ENCODE peak calls at places on chromosomes 11 and 22, in nine cellular contexts. One of them, this sample, is unnamed.

GRCh38 chr11:44593194-44593593 is 27.7 kb downstream of the CD82 start:
- DNase-seq in HepG2: no peak
- DNase-seq in A549: no peak
- DNase-seq in HCT116: no peak
- DNase-seq in Panc1: no peak
- DNase-seq in HL-60: no peak
- DNase-seq in SK-N-SH: peak
- DNase-seq in K562: no peak
- DNase-seq in GM12878: no peak
- DNase-seq in this sample: no peak

GRCh38 chr22:37759281-37759680 is 48.5 kb upstream of the GCAT start:
- DNase-seq in HepG2: no peak
- DNase-seq in A549: no peak
- DNase-seq in HCT116: no peak
- DNase-seq in Panc1: no peak
- DNase-seq in HL-60: no peak
- DNase-seq in SK-N-SH: no peak
- DNase-seq in K562: no peak
- DNase-seq in GM12878: no peak
- DNase-seq in this sample: no peak

GRCh38 chr11:104968856-104969776 is 742 bp upstream of the CASP4 start:
- DNase-seq in HepG2: peak
- DNase-seq in A549: no peak
- DNase-seq in HCT116: no peak
- DNase-seq in Panc1: peak
- DNase-seq in HL-60: no peak
- DNase-seq in SK-N-SH: no peak
- DNase-seq in K562: no peak
- DNase-seq in GM12878: no peak
- DNase-seq in this sample: peak

GRCh38 chr11:24496728-24497396 is at the start of gene LUZP2:
- DNase-seq in HepG2: no peak
- DNase-seq in A549: no peak
- DNase-seq in HCT116: no peak
- DNase-seq in Panc1: no peak
- DNase-seq in HL-60: no peak
- DNase-seq in SK-N-SH: peak
- DNase-seq in K562: no peak
- DNase-seq in GM12878: no peak
- DNase-seq in this sample: peak

GRCh38 chr11:76891285-76891684 is 30.6 kb downstream of the ACER3 start:
- DNase-seq in HepG2: no peak
- DNase-seq in A549: no peak
- DNase-seq in HCT116: no peak
- DNase-seq in Panc1: no peak
- DNase-seq in HL-60: no peak
- DNase-seq in SK-N-SH: no peak
- DNase-seq in K562: no peak
- DNase-seq in GM12878: no peak
- DNase-seq in this sample: no peak

GRCh38 chr22:49391436-49391835 is 436.2 kb downstream of the BRD1 start:
- DNase-seq in HepG2: no peak
- DNase-seq in A549: no peak
- DNase-seq in HCT116: no peak
- DNase-seq in Panc1: no peak
- DNase-seq in HL-60: no peak
- DNase-seq in SK-N-SH: no peak
- DNase-seq in K562: no peak
- DNase-seq in GM12878: no peak
- DNase-seq in this sample: no peak

GRCh38 chr22:17612057-17612456 is 16.5 kb downstream of the ATP6V1E1 start:
- DNase-seq in HepG2: no peak
- DNase-seq in A549: no peak
- DNase-seq in HCT116: no peak
- DNase-seq in Panc1: no peak
- DNase-seq in HL-60: no peak
- DNase-seq in SK-N-SH: no peak
- DNase-seq in K562: no peak
- DNase-seq in GM12878: no peak
- DNase-seq in this sample: no peak

GRCh38 chr11:118059231-118059940 is 17.5 kb upstream of the TMPRSS4 start:
- DNase-seq in HepG2: no peak
- DNase-seq in A549: no peak
- DNase-seq in HCT116: no peak
- DNase-seq in Panc1: no peak
- DNase-seq in HL-60: no peak
- DNase-seq in SK-N-SH: no peak
- DNase-seq in K562: no peak
- DNase-seq in GM12878: no peak
- DNase-seq in this sample: no peak

DNA sequence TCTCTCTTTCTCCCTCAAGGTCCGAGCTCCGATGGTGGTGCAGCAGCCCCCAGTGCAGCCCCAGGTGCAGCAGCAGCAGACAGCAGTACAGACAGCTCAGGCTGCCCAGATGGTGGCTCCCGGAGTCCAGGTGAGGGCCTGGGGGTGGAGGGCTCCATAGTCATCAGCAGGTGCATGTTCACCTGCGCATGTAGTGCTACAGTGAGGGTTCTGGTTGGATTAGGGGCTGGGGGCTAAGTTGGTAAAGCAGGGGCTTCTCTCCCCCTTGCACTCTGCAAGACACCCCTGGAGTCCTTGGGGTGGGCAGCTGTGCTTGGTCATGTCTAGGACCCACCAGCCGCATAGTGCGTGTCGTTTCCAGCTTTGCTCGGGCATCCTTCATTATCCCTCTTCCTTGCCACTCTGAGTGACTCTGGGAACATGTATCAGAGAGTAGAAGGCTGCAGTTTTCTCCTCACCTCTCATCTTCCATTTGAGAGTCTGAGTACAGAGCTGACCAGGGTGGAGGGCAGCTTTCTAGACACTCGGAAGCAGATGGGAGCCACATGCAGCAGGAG is 61.2 kb downstream of the MED15 start:
- DNase-seq in HepG2: no peak
- DNase-seq in A549: no peak
- DNase-seq in HCT116: no peak
- DNase-seq in Panc1: no peak
- DNase-seq in HL-60: no peak
- DNase-seq in SK-N-SH: no peak
- DNase-seq in K562: no peak
- DNase-seq in GM12878: no peak
- DNase-seq in this sample: no peak
- H3K27ac ChIP-seq in HepG2: no peak
- H3K27ac ChIP-seq in A549: peak
- H3K27ac ChIP-seq in HCT116: peak
- H3K27ac ChIP-seq in Panc1: no peak
- H3K27ac ChIP-seq in HL-60: no peak
- H3K27ac ChIP-seq in SK-N-SH: peak
- H3K27ac ChIP-seq in K562: no peak
- H3K27ac ChIP-seq in GM12878: no peak
- H3K27ac ChIP-seq in this sample: no peak

DNA sequence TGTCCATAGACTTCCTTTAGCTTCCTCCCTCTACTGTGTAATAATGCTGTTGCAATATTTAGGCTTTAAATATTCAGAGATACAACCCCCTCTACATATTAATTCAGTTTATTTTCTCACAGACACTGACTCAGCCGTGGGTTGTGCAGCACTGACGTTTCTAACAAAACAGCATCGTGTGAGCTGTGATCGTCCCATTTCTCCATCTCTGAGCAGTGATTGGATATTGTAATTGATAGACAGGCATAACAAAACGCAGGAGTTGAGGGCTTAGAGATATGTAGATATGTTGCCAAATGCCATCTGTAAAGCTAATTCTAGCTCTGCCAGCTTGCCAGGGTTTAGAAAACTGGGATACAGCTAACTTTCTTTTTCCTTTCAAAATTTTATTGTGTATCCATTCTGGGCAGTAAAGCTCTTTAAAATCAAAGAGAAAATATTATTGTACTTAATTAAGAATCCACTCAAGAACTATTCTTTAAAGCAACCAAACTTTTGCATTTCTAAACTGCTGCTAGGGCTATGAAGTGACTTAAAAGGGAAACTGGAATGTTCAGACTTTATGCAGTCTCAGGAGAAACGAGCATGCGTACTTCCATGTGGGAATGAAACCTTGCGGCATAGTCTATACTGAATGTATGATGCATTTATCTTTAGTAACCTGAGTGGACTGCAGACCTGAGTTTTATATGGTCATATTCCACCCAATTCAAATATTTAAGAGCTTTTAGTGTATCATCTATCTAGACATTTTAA is 22.7 kb downstream of the BTBD10 start:
- DNase-seq in HepG2: no peak
- DNase-seq in A549: peak
- DNase-seq in HCT116: peak
- DNase-seq in Panc1: no peak
- DNase-seq in HL-60: no peak
- DNase-seq in SK-N-SH: peak
- DNase-seq in K562: no peak
- DNase-seq in GM12878: no peak
- DNase-seq in this sample: peak
- TF ChIP-seq REST in HepG2: no peak
- TF ChIP-seq REST in A549: no peak
- TF ChIP-seq REST in HCT116: no peak
- TF ChIP-seq REST in Panc1: no peak
- TF ChIP-seq REST in HL-60: no peak
- TF ChIP-seq REST in SK-N-SH: no peak
- TF ChIP-seq REST in K562: no peak
- TF ChIP-seq REST in GM12878: no peak
- TF ChIP-seq REST in this sample: no peak

GRCh38 chr22:50574383-50574755 is 3.9 kb downstream of the CPT1B start:
- DNase-seq in HepG2: no peak
- DNase-seq in A549: no peak
- DNase-seq in HCT116: no peak
- DNase-seq in Panc1: no peak
- DNase-seq in HL-60: no peak
- DNase-seq in SK-N-SH: no peak
- DNase-seq in K562: no peak
- DNase-seq in GM12878: no peak
- DNase-seq in this sample: no peak

GRCh38 chr22:50575426-50575941 is 2.7 kb downstream of the CPT1B start:
- DNase-seq in HepG2: no peak
- DNase-seq in A549: no peak
- DNase-seq in HCT116: no peak
- DNase-seq in Panc1: no peak
- DNase-seq in HL-60: no peak
- DNase-seq in SK-N-SH: no peak
- DNase-seq in K562: no peak
- DNase-seq in GM12878: no peak
- DNase-seq in this sample: no peak

GRCh38 chr22:50576806-50577696 is 1.2 kb downstream of the CPT1B start:
- DNase-seq in HepG2: no peak
- DNase-seq in A549: no peak
- DNase-seq in HCT116: no peak
- DNase-seq in Panc1: no peak
- DNase-seq in HL-60: no peak
- DNase-seq in SK-N-SH: no peak
- DNase-seq in K562: no peak
- DNase-seq in GM12878: no peak
- DNase-seq in this sample: no peak

GRCh38 chr22:50577697-50577986 is 585 bp downstream of the CPT1B start:
- DNase-seq in HepG2: no peak
- DNase-seq in A549: no peak
- DNase-seq in HCT116: no peak
- DNase-seq in Panc1: no peak
- DNase-seq in HL-60: no peak
- DNase-seq in SK-N-SH: no peak
- DNase-seq in K562: no peak
- DNase-seq in GM12878: no peak
- DNase-seq in this sample: peak

GRCh38 chr22:50576070-50576469 is 2.2 kb downstream of the CPT1B start:
- DNase-seq in HepG2: peak
- DNase-seq in A549: peak
- DNase-seq in HCT116: peak
- DNase-seq in Panc1: no peak
- DNase-seq in HL-60: no peak
- DNase-seq in SK-N-SH: peak
- DNase-seq in K562: peak
- DNase-seq in GM12878: no peak
- DNase-seq in this sample: peak
- H3K27ac ChIP-seq in HepG2: no peak
- H3K27ac ChIP-seq in A549: no peak
- H3K27ac ChIP-seq in HCT116: no peak
- H3K27ac ChIP-seq in Panc1: no peak
- H3K27ac ChIP-seq in HL-60: no peak
- H3K27ac ChIP-seq in SK-N-SH: no peak
- H3K27ac ChIP-seq in K562: no peak
- H3K27ac ChIP-seq in GM12878: no peak
- H3K27ac ChIP-seq in this sample: no peak

GRCh38 chr11:99148352-99148751 is 127.6 kb downstream of the CNTN5 start:
- DNase-seq in HepG2: no peak
- DNase-seq in A549: no peak
- DNase-seq in HCT116: no peak
- DNase-seq in Panc1: no peak
- DNase-seq in HL-60: no peak
- DNase-seq in SK-N-SH: no peak
- DNase-seq in K562: no peak
- DNase-seq in GM12878: no peak
- DNase-seq in this sample: no peak

GRCh38 chr11:99154277-99154676 is 133.5 kb downstream of the CNTN5 start:
- DNase-seq in HepG2: no peak
- DNase-seq in A549: no peak
- DNase-seq in HCT116: no peak
- DNase-seq in Panc1: no peak
- DNase-seq in HL-60: no peak
- DNase-seq in SK-N-SH: no peak
- DNase-seq in K562: no peak
- DNase-seq in GM12878: no peak
- DNase-seq in this sample: no peak
- TF ChIP-seq REST in HepG2: no peak
- TF ChIP-seq REST in A549: no peak
- TF ChIP-seq REST in HCT116: no peak
- TF ChIP-seq REST in Panc1: no peak
- TF ChIP-seq REST in HL-60: no peak
- TF ChIP-seq REST in SK-N-SH: no peak
- TF ChIP-seq REST in K562: no peak
- TF ChIP-seq REST in GM12878: no peak
- TF ChIP-seq REST in this sample: no peak

DNA sequence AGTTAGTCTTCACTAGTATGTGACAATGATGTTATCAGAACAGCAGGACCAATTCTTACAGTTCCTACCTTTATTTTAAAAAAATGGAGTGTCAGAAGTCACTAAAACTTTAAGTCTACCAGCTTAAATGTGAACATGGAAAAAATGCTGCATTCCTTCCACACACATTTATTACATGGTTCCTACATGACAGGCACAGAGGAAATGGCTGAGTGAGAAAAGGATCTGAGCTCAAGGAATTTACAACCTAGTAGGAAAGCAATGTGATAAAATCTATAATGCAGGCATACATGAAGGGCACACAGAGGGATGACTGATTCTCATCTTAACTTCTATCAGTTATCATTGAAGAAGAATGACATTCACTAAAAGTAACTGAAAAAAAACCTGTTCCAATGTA is 23.0 kb downstream of the CLDN25 start:
- DNase-seq in HepG2: no peak
- DNase-seq in A549: no peak
- DNase-seq in HCT116: no peak
- DNase-seq in Panc1: no peak
- DNase-seq in HL-60: no peak
- DNase-seq in SK-N-SH: no peak
- DNase-seq in K562: no peak
- DNase-seq in GM12878: no peak
- DNase-seq in this sample: no peak
- H3K27ac ChIP-seq in HepG2: no peak
- H3K27ac ChIP-seq in A549: no peak
- H3K27ac ChIP-seq in HCT116: no peak
- H3K27ac ChIP-seq in Panc1: no peak
- H3K27ac ChIP-seq in HL-60: no peak
- H3K27ac ChIP-seq in SK-N-SH: no peak
- H3K27ac ChIP-seq in K562: no peak
- H3K27ac ChIP-seq in GM12878: no peak
- H3K27ac ChIP-seq in this sample: no peak

This sample was measured in GM23338.